ENCODE peak calls at places on chromosomes 7 and 10, in six cellular contexts. P, V, G, B, Z and M are unnamed samples.

GRCh38 chr7:21869785-21870402 is 75.8 kb downstream of the CDCA7L start:
- DNase-seq in V (no peak), G (no peak), P (no peak), B (no peak), Z (no peak), M (peak; percentile 4)

GRCh38 chr7:150903627-150904026 is 51.3 kb downstream of the AOC1 start:
- DNase-seq in G (peak; percentile 41), B (peak; percentile 91), V (no peak), Z (peak; percentile 21), P (peak; percentile 77), M (no peak)

GRCh38 chr10:127979017-127979416 is 72.1 kb downstream of the PTPRE start:
- DNase-seq in P (no peak), G (no peak), B (no peak), V (no peak), Z (no peak), M (no peak)

GRCh38 chr7:104328970-104329825 is 795 bp downstream of the LHFPL3 start:
- DNase-seq in Z (no peak), B (no peak), P (no peak), G (no peak), V (no peak), M (no peak)

GRCh38 chr10:97923476-97923875 is 73.8 kb downstream of the GOLGA7B start:
- DNase-seq in P (no peak), B (peak; percentile 59), G (no peak), V (no peak), Z (no peak), M (no peak)

GRCh38 chr10:116826803-116827202 is 22.5 kb upstream of the ENO4 start:
- DNase-seq in B (no peak), P (no peak), V (no peak), G (no peak), Z (peak; percentile 43), M (peak; percentile 14)

GRCh38 chr7:1892011-1892965 is 222.2 kb downstream of the ELFN1 start:
- DNase-seq in G (no peak), V (no peak), Z (no peak), P (no peak), B (no peak), M (no peak)

GRCh38 chr7:81691199-81691821 is 78.5 kb downstream of the HGF start:
- DNase-seq in V (no peak), Z (no peak), P (no peak), G (no peak), B (no peak), M (no peak)

GRCh38 chr7:128705891-128706333 is 33.2 kb upstream of the CALU start:
- DNase-seq in V (no peak), P (no peak), G (no peak), Z (no peak), B (no peak), M (no peak)

GRCh38 chr10:13984647-13985155 is 346.0 kb downstream of the FRMD4A start:
- DNase-seq in Z (peak; percentile 77), V (no peak), B (no peak), P (no peak), G (peak; percentile 58), M (no peak)

GRCh38 chr7:63080831-63081230 is 917.8 kb upstream of the ZNF722 start:
- DNase-seq in B (no peak), V (no peak), P (no peak), G (no peak), Z (no peak), M (no peak)

GRCh38 chr10:117189557-117189956 is 7.7 kb upstream of the KCNK18 start:
- DNase-seq in V (no peak), B (no peak), G (no peak), Z (no peak), P (no peak), M (no peak)

GRCh38 chr7:50342616-50343114 is 38.1 kb downstream of the IKZF1 start:
- DNase-seq in P (no peak), G (no peak), V (peak; percentile 65), Z (no peak), B (no peak), M (peak; percentile 1)

GRCh38 chr10:34585422-34586115 is 229.5 kb downstream of the PARD3 start:
- DNase-seq in V (no peak), B (no peak), P (no peak), Z (no peak), G (no peak), M (no peak)

GRCh38 chr7:5525271-5526189 is 101.9 kb upstream of the TNRC18 start:
- DNase-seq in G (no peak), Z (no peak), B (no peak), V (no peak), P (no peak), M (no peak)

GRCh38 chr7:99551767-99552463 is at the start of gene FAM200A:
- DNase-seq in P (peak; percentile 92), V (peak; percentile 85), Z (peak; percentile 64), B (peak; percentile 97), G (peak; percentile 72), M (peak; percentile 85)

GRCh38 chr7:140348161-140348849 is 50.0 kb downstream of the SLC37A3 start:
- DNase-seq in P (no peak), G (peak; percentile 34), Z (peak; percentile 86), B (no peak), V (no peak), M (no peak)

GRCh38 chr7:130486114-130486962 is 5.5 kb upstream of the MEST start:
- DNase-seq in P (peak; percentile 34), B (peak; percentile 79), G (no peak), Z (no peak), V (peak; percentile 67), M (no peak)

GRCh38 chr7:152419473-152420429 is 16.1 kb downstream of the KMT2C start:
- DNase-seq in Z (no peak), P (no peak), V (no peak), G (no peak), B (no peak), M (no peak)

GRCh38 chr10:50937230-50937907 is 51.9 kb upstream of the A1CF start:
- DNase-seq in V (no peak), P (no peak), B (no peak), Z (no peak), G (peak; percentile 15), M (peak; percentile 4)

GRCh38 chr10:86303626-86304025 is 63.0 kb downstream of the GRID1 start:
- DNase-seq in G (no peak), Z (no peak), P (no peak), V (no peak), B (no peak), M (no peak)

GRCh38 chr10:1242975-1243374 is 186.8 kb downstream of the WDR37 start:
- DNase-seq in P (no peak), V (no peak), Z (no peak), G (no peak), B (peak; percentile 74), M (no peak)

GRCh38 chr7:153886506-153887391 is 165.4 kb upstream of the DPP6 start:
- DNase-seq in P (no peak), B (peak; percentile 72), Z (no peak), G (no peak), V (no peak), M (no peak)

DNA sequence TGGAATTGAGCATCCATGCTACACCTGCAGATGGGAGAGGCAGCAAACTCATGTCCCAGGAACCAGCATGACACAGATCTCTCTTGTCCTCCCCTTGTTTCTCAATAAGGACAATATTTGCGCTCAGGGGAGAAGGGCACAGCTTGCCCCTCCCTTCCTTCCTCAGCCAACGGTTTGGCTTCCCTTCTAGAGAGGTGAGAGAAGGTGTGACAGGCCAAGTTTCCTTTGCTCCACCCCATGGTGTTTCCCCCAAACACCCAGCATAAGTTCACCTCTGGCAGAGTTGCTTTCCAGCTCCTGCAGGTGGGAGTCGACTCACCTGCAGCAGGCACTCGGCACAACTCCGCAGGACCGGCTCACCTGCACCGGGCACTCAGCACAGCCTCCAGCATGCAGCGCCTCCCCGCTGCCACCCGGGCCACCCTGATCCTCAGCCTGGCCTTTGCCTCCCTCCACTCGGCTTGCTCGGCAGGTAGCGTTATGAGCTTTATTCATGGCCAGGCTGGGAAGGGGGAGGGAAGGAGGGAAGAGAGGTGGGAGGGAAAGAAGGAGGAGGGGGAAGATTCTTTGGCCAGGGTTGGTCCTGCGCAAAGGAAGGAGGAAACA is at the start of the genes ATP6V0A4 and TMEM213:
- DNase-seq in P (no peak), Z (no peak), V (peak; percentile 5), B (no peak), G (no peak), M (no peak)
- H3K4me3 ChIP-seq in P (no peak within 1 kb of the TSS), Z (no peak within 1 kb of the TSS), V (no peak within 1 kb of the TSS), B (no peak within 1 kb of the TSS), G (no peak within 1 kb of the TSS), M (no peak within 1 kb of the TSS)

GRCh38 chr10:75599875-75600648 is 168.6 kb downstream of the LRMDA start:
- DNase-seq in B (no peak), V (no peak), Z (no peak), P (no peak), G (no peak), M (no peak)

GRCh38 chr10:75596930-75597629 is 165.7 kb downstream of the LRMDA start:
- DNase-seq in G (no peak), P (no peak), B (no peak), V (no peak), Z (no peak), M (no peak)

GRCh38 chr10:75598998-75599397 is 167.6 kb downstream of the LRMDA start:
- DNase-seq in B (no peak), Z (no peak), G (no peak), V (no peak), P (no peak), M (no peak)

GRCh38 chr10:75600833-75601232 is 169.4 kb downstream of the LRMDA start:
- DNase-seq in Z (no peak), V (no peak), P (no peak), B (no peak), G (no peak), M (no peak)

GRCh38 chr10:75597691-75598455 is 166.4 kb downstream of the LRMDA start:
- DNase-seq in B (no peak), G (no peak), P (no peak), Z (no peak), V (no peak), M (no peak)
- H3K4me3 ChIP-seq in B (no peak overlapping the region), G (no peak overlapping the region), P (no peak overlapping the region), Z (no peak overlapping the region), V (no peak overlapping the region), M (no peak overlapping the region)

DNA sequence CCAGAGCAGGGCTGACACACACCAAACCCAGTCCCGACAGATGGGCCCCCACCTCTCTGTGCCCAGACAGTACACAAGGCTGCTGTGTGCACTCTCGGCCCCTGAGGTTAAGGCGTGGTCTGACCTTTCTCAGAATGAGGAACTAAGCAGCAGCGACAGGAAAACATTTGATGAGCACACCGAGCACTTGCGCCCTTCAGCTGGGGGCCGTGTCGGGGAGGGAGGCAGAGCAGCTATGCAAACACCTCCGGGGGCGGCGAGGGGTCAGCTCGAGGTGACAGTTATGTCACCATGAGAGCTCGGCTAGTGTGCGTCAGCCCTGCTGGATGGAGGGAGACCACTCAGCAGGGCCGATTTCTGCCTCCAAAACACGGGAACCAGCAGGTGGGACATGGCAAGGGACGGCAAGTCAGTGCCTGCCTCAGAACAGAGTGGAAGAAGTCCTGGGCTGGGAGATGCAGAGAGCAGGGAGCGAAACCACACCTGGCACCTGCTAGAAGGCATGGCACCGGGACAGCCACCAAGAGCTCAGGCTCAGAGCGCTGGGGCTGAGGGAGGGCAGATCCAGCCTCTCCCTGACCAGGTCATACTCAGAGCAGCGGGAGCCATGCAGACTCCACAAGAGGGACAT is 57.4 kb downstream of the CHST15 start:
- DNase-seq in P (no peak), V (no peak), B (peak; percentile 81), G (no peak), Z (no peak), M (no peak)
- H3K4me3 ChIP-seq in P (no peak overlapping the region), V (no peak overlapping the region), B (no peak overlapping the region), G (no peak overlapping the region), Z (no peak overlapping the region), M (no peak overlapping the region)

DNA sequence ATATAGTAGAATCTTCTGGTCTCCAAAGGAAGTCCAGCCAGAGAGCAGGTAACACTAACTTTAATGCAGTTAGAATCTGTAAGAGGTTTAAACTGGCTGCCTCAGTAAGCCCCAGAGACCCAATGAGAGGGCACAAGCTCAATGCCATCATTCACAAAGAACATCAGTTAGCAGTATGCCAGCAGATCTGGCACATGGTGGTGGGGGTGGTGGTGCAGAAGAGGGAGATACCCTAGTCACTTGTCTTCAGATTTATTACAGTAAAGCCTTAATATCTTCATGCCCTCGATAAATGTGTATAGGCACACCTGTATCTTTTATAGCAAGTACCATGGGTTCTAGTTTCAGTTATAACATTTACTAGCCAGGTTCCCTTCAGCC is 86.2 kb downstream of the SORBS1 start:
- DNase-seq in P (no peak), Z (no peak), B (no peak), V (no peak), G (no peak), M (no peak)
- H3K4me3 ChIP-seq in P (no peak overlapping the region), Z (no peak overlapping the region), B (no peak overlapping the region), V (no peak overlapping the region), G (no peak overlapping the region), M (no peak overlapping the region)